ENCODE peak calls at places on chromosomes 7 and 10, in four cellular contexts. Q, Z, M and T are unnamed samples.

GRCh38 chr7:23713285-23714235 is 3.5 kb downstream of the STK31 start:
- DNase-seq in M (peak), Z (no peak), Q (no peak), T (no peak)

GRCh38 chr7:8418627-8419245 is 14.7 kb upstream of the NXPH1 start:
- DNase-seq in M (peak), Q (peak), Z (no peak), T (no peak)

GRCh38 chr7:139711991-139712753 is 65.6 kb downstream of the HIPK2 start:
- DNase-seq in M (no peak), Z (no peak), Q (no peak), T (no peak)

GRCh38 chr7:30778246-30779025 is 7.2 kb downstream of the MINDY4 start:
- DNase-seq in Z (no peak), M (no peak), Q (no peak), T (no peak)

GRCh38 chr7:104096683-104097082 is 107.2 kb upstream of the RELN start:
- DNase-seq in Z (no peak), M (peak), Q (peak), T (no peak)

GRCh38 chr7:2509298-2509906 is 10.2 kb upstream of the LFNG start:
- DNase-seq in Q (no peak), Z (no peak), M (no peak), T (no peak)

GRCh38 chr7:16609842-16610450 is 35.6 kb downstream of the ANKMY2 start:
- DNase-seq in M (no peak), Z (no peak), Q (no peak), T (no peak)

GRCh38 chr7:141715794-141716689 is 7.9 kb downstream of the WEE2 start:
- DNase-seq in Z (no peak), M (no peak), Q (no peak), T (no peak)

GRCh38 chr10:122688293-122688989 is 11.2 kb downstream of the C10orf120 start:
- DNase-seq in M (peak), Q (no peak), Z (no peak), T (no peak)

GRCh38 chr7:116777613-116778380 is 84.6 kb upstream of the CAPZA2 start:
- DNase-seq in Q (no peak), M (peak), Z (no peak), T (no peak)

GRCh38 chr10:57919864-57920263 is 347.8 kb downstream of the IPMK start:
- DNase-seq in Q (peak), M (no peak), Z (no peak), T (no peak)

GRCh38 chr7:20786779-20787651 is at the start of gene SP8:
- DNase-seq in Q (no peak), M (peak), Z (no peak), T (no peak)

GRCh38 chr10:123392182-123392930 is 238.2 kb downstream of the BUB3 start:
- DNase-seq in Z (no peak), Q (no peak), M (no peak), T (no peak)

GRCh38 chr10:12333382-12334185 is 15.8 kb upstream of the CAMK1D start:
- DNase-seq in Q (peak), Z (peak), M (peak), T (peak)

GRCh38 chr10:4725917-4726606 is 99.9 kb upstream of the AKR1E2 start:
- DNase-seq in Z (no peak), M (peak), Q (peak), T (no peak)

GRCh38 chr10:59631882-59632281 is 77.8 kb downstream of the SLC16A9 start:
- DNase-seq in M (no peak), Q (no peak), Z (no peak), T (no peak)

GRCh38 chr10:45425628-45426563 is 51.9 kb downstream of the ALOX5 start:
- DNase-seq in M (peak), Q (no peak), Z (no peak), T (no peak)

GRCh38 chr7:918441-919113 is 35.9 kb downstream of the ADAP1 start:
- DNase-seq in Z (no peak), M (no peak), Q (no peak), T (no peak)

GRCh38 chr7:18684899-18685298 is 189.3 kb downstream of the HDAC9 start:
- DNase-seq in M (no peak), Z (no peak), Q (no peak), T (no peak)

GRCh38 chr10:100734295-100735086 is 10.9 kb upstream of the PAX2 start:
- DNase-seq in M (no peak), Z (no peak), Q (no peak), T (no peak)

GRCh38 chr7:82017334-82017943 is 247.6 kb upstream of the HGF start:
- DNase-seq in Q (peak), Z (no peak), M (peak), T (no peak)

GRCh38 chr10:93488956-93489528 is 6.9 kb upstream of the MYOF start:
- DNase-seq in M (no peak), Z (no peak), Q (no peak), T (no peak)

GRCh38 chr7:48250441-48250951 is 79.2 kb downstream of the ABCA13 start:
- DNase-seq in M (peak), Q (no peak), Z (no peak), T (no peak)

GRCh38 chr10:620417-620816 is 69.1 kb downstream of the DIP2C start:
- DNase-seq in Z (no peak), Q (no peak), M (no peak), T (no peak)

GRCh38 chr10:59362991-59363390 is 642 bp upstream of the FAM13C start:
- DNase-seq in Z (no peak), Q (peak), M (peak), T (no peak)

GRCh38 chr7:88224596-88225275 is 4.9 kb upstream of the SRI start:
- DNase-seq in Z (no peak), Q (no peak), M (peak), T (no peak)